ENCODE peak calls at places on chromosomes 6 and 20, in six cellular contexts. P is endothelial cell; C is T-helper 2 cell; X is GM03348; U is stimulated activated CD4-positive, alpha-beta T cell treated with anti-CD3 and anti-CD28 coated beads, Interleukin-2, amount 100 ng/mL, for 24 hours; K is GM12878. S is an unnamed sample.

GRCh38 chr6:121732641-121733040 is 297.2 kb downstream of the GJA1 start:
- DNase-seq in P (no peak), C (no peak), X (no peak), U (no peak), K (no peak), S (no peak)

GRCh38 chr6:6820688-6821238 is 232.2 kb downstream of the LY86 start:
- DNase-seq in P (no peak), C (no peak), X (no peak), U (no peak), K (no peak), S (no peak)

GRCh38 chr6:107248147-107248546 is 132.8 kb upstream of the BEND3 start:
- DNase-seq in P (no peak), C (no peak), X (no peak), U (no peak), K (no peak), S (no peak)

GRCh38 chr6:67248077-67248476 is 1387.0 kb upstream of the ADGRB3 start:
- DNase-seq in P (no peak), C (no peak), X (no peak), U (no peak), K (no peak), S (no peak)

GRCh38 chr20:58454460-58454859 is 60.7 kb downstream of the APCDD1L start:
- DNase-seq in P (no peak), C (no peak), X (no peak), U (no peak), K (no peak), S (no peak)

GRCh38 chr6:27161946-27162603 is 85.4 kb upstream of the PRSS16 start:
- DNase-seq in P (peak), C (peak), X (peak), U (peak), K (no peak), S (no peak)

GRCh38 chr20:17725094-17725835 is 25.5 kb downstream of the BANF2 start:
- DNase-seq in P (no peak), C (no peak), X (no peak), U (no peak), K (no peak), S (no peak)

GRCh38 chr6:157281570-157281969 is 41.7 kb downstream of the TMEM242 start:
- DNase-seq in P (no peak), C (no peak), X (no peak), U (no peak), K (no peak), S (no peak)

GRCh38 chr6:39143238-39143930 is 28.4 kb upstream of the SAYSD1 start:
- DNase-seq in P (no peak), C (no peak), X (no peak), U (no peak), K (no peak), S (no peak)

GRCh38 chr6:102026649-102027048 is 633.1 kb downstream of the GRIK2 start:
- DNase-seq in P (no peak), C (no peak), X (no peak), U (no peak), K (no peak), S (no peak)

GRCh38 chr6:168056892-168057527 is 22.0 kb downstream of the FRMD1 start:
- DNase-seq in P (no peak), C (no peak), X (no peak), U (no peak), K (no peak), S (no peak)

GRCh38 chr6:43833223-43833995 is 63.4 kb downstream of the VEGFA start:
- DNase-seq in P (no peak), C (no peak), X (no peak), U (no peak), K (no peak), S (no peak)

GRCh38 chr6:28683945-28684538 is 158.4 kb downstream of the GPX5 start:
- DNase-seq in P (peak), C (no peak), X (peak), U (no peak), K (no peak), S (peak)

GRCh38 chr20:58666702-58667101 is 15.6 kb downstream of the STX16 start:
- DNase-seq in P (no peak), C (no peak), X (no peak), U (no peak), K (no peak), S (no peak)

GRCh38 chr20:46893051-46893450 is 1.6 kb upstream of the EYA2 start:
- DNase-seq in P (no peak), C (no peak), X (no peak), U (no peak), K (no peak), S (no peak)

GRCh38 chr20:62032606-62033368 is 32.9 kb downstream of the TAF4 start:
- DNase-seq in P (no peak), C (no peak), X (peak), U (no peak), K (no peak), S (no peak)

GRCh38 chr6:20630136-20630535 is 95.9 kb downstream of the CDKAL1 start:
- DNase-seq in P (no peak), C (no peak), X (no peak), U (no peak), K (no peak), S (no peak)

GRCh38 chr20:46040902-46041535 is 12.0 kb downstream of the SLC12A5 start:
- DNase-seq in P (peak), C (no peak), X (peak), U (peak), K (no peak), S (no peak)

S was measured in occipital lobe.